ENCODE peak calls at places on chromosomes 11 and 22, in four cellular contexts. N, B, C and R are unnamed samples.

GRCh38 chr11:67563354-67564114 is 20.1 kb upstream of the GSTP1 start:
- DNase-seq in C (peak), B (no peak), N (peak), R (no peak)

GRCh38 chr11:109015283-109015682 is 350.4 kb downstream of the DDX10 start:
- DNase-seq in B (no peak), C (peak), N (peak), R (no peak)

GRCh38 chr11:78140392-78141077 is 1.1 kb upstream of the ALG8 start:
- DNase-seq in B (peak), N (peak), C (no peak), R (no peak)

GRCh38 chr11:83284501-83285051 is 1.6 kb downstream of the CCDC90B start:
- DNase-seq in C (no peak), N (peak), B (no peak), R (no peak)

GRCh38 chr11:119699227-119699626 is 29.8 kb downstream of the NECTIN1 start:
- DNase-seq in C (no peak), N (peak), B (no peak), R (no peak)

GRCh38 chr22:44936201-44936600 is 73.6 kb downstream of the PHF21B start:
- DNase-seq in N (no peak), B (no peak), C (no peak), R (no peak)

GRCh38 chr11:33722579-33723234 is 13.5 kb downstream of the CD59 start:
- DNase-seq in C (peak), N (peak), B (no peak), R (no peak)

GRCh38 chr11:106022795-106023275 is 795 bp upstream of the MSANTD4 start:
- DNase-seq in B (no peak), C (no peak), N (no peak), R (no peak)

GRCh38 chr11:78066471-78066870 is 2.8 kb downstream of the THRSP start:
- DNase-seq in B (no peak), N (no peak), C (no peak), R (no peak)

GRCh38 chr11:78334109-78334508 is 83.5 kb downstream of the GAB2 start:
- DNase-seq in N (no peak), B (no peak), C (no peak), R (no peak)

GRCh38 chr11:120667281-120667680 is 155.7 kb downstream of the GRIK4 start:
- DNase-seq in N (peak), C (no peak), B (no peak), R (peak)

GRCh38 chr11:33652930-33653329 is 47.7 kb downstream of the C11orf91 start:
- DNase-seq in N (no peak), C (no peak), B (no peak), R (no peak)

GRCh38 chr11:119371778-119372182 is 9.7 kb downstream of the USP2 start:
- DNase-seq in N (no peak), B (no peak), C (peak), R (no peak)

GRCh38 chr22:50695421-50696250 is 23.0 kb downstream of the SHANK3 start:
- DNase-seq in N (no peak), C (no peak), B (no peak), R (no peak)

GRCh38 chr11:66686100-66686785 is 8.6 kb upstream of the RBM4B start:
- DNase-seq in B (no peak), C (no peak), N (no peak), R (no peak)

GRCh38 chr11:118607401-118608267 is at the start of gene PHLDB1:
- DNase-seq in N (peak), B (no peak), C (peak), R (peak)

GRCh38 chr11:76266269-76266668 is 60.0 kb upstream of the WNT11 start:
- DNase-seq in C (peak), B (no peak), N (peak), R (no peak)

GRCh38 chr11:104127828-104128227 is 36.1 kb downstream of the PDGFD start:
- DNase-seq in N (peak), C (peak), B (no peak), R (no peak)

GRCh38 chr11:46120361-46120710 is 918 bp downstream of the PHF21A start:
- DNase-seq in B (no peak), C (no peak), N (peak), R (peak)

GRCh38 chr11:10443152-10443551 is 11.9 kb upstream of the AMPD3 start:
- DNase-seq in B (no peak), C (no peak), N (peak), R (no peak)

GRCh38 chr11:17541330-17541885 is 2.8 kb downstream of the USH1C start:
- DNase-seq in B (no peak), C (peak), N (no peak), R (no peak)

GRCh38 chr22:48378673-48379072 is 1449.0 kb downstream of the BRD1 start:
- DNase-seq in C (no peak), B (no peak), N (no peak), R (no peak)

GRCh38 chr11:108494182-108494581 is 4.0 kb downstream of the POGLUT3 start:
- DNase-seq in N (no peak), B (no peak), C (no peak), R (no peak)

GRCh38 chr11:15500643-15501042 is 385.9 kb downstream of the INSC start:
- DNase-seq in C (no peak), N (no peak), B (no peak), R (no peak)

GRCh38 chr22:36336246-36337182 is 51.3 kb downstream of the MYH9 start:
- DNase-seq in C (no peak), N (no peak), B (no peak), R (no peak)

GRCh38 chr11:16280256-16280682 is 76.1 kb downstream of the SOX6 start:
- DNase-seq in B (no peak), N (no peak), C (peak), R (no peak)

GRCh38 chr22:18115844-18116480 is 5.4 kb downstream of the TUBA8 start:
- DNase-seq in N (no peak), B (no peak), C (no peak), R (no peak)

GRCh38 chr11:66749091-66749490 is 20.1 kb upstream of the SPTBN2 start:
- DNase-seq in C (peak), B (no peak), N (no peak), R (no peak)

GRCh38 chr11:8685820-8686219 is 3.2 kb downstream of the RPL27A start:
- DNase-seq in N (no peak), B (no peak), C (no peak), R (no peak)
- H3K4me3 ChIP-seq in N (no peak), B (no peak), C (no peak), R (no peak)

DNA sequence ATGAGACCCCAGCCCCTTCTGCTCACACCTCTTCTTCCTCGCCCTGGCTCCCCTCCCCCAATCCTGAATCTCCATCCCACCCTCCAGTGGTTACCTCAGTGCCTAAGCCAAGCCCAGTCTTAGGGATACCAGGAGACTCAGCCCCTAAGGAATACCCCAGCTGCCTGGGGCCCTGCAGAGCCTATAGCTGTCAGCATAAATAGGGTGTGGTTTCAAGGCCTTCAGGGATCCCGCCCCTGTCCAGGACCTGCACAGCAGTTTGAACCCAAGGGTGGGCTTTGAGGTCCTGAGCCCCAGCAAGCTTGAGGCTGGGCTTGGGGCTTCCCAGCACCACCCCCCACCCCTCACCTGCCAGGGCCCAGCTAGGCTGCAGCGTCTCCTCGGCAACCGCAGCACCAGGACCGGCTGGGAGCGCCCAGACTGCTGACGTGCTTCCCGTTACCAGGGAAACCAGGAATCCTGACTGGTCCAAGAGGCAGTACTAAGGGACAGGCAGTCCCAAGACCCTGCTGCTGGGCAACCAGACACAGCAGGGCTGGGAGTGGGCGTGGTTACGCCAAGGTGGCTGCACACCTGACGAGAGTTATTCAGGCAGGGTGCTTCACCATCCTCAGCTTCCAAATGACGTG is 13.7 kb downstream of the APBB1 start:
- DNase-seq in N (no peak), C (no peak), B (no peak), R (peak)
- TF ChIP-seq EZH2phosphoT487 in N (no peak), C (no peak), B (no peak), R (no peak)

DNA sequence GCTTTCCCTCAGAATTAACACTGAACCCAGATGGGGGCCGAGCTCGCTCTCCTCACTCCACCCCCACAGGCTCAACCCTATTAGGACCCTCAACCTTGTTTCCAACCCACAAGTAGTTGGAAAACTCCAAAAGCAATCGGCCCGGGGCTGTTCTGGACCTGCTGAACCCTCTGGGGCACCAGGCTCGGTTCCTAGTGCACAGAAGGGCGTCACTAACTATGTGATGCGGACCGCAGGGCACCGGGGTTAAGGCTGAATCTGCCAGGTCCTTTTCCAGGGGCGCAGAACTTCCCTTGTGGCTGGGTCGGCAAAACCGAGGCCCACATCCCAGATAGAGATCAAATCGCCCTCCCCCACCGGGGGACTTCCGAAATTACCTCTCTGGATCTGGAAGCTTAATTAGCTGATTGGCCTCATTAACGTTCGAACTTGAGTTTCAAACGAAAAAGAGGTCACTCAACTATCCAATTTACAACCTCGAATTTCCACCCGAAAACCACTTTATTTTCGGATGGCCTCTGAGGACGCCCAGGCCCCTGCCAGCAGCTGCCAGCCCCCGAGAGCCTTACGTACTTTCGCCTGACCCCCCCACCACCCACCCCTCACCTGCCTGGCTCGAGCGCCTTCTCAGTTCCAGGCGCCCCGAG is 1.7 kb downstream of the SHANK2 start:
- DNase-seq in B (no peak), N (no peak), C (no peak), R (peak)
- H3K9ac ChIP-seq in B (no peak), N (no peak), C (peak), R (no peak)

GRCh38 chr22:46581580-46582244 is 38.5 kb upstream of the GRAMD4 start:
- DNase-seq in N (no peak), C (no peak), B (no peak), R (no peak)

GRCh38 chr22:46578251-46578823 is 40.9 kb upstream of the CELSR1 start:
- DNase-seq in B (no peak), N (peak), C (no peak), R (no peak)

GRCh38 chr22:46578824-46579561 is 41.2 kb upstream of the GRAMD4 start:
- DNase-seq in B (no peak), C (no peak), N (peak), R (peak)

GRCh38 chr22:46580940-46581579 is 39.1 kb upstream of the GRAMD4 start:
- DNase-seq in B (no peak), C (no peak), N (no peak), R (no peak)

GRCh38 chr22:46579751-46580449 is 40.3 kb upstream of the GRAMD4 start:
- DNase-seq in C (no peak), B (no peak), N (no peak), R (no peak)
- H3K4me3 ChIP-seq in C (no peak), B (no peak), N (no peak), R (no peak)

GRCh38 chr11:113838005-113838404 is 37.4 kb downstream of the USP28 start:
- DNase-seq in B (no peak), C (no peak), N (no peak), R (no peak)

GRCh38 chr11:113835306-113835705 is 40.1 kb downstream of the USP28 start:
- DNase-seq in B (no peak), C (no peak), N (no peak), R (no peak)

GRCh38 chr11:113841691-113842090 is 33.7 kb downstream of the USP28 start:
- DNase-seq in B (no peak), C (no peak), N (no peak), R (no peak)

GRCh38 chr11:113840932-113841664 is 34.3 kb downstream of the USP28 start:
- DNase-seq in N (no peak), B (peak), C (no peak), R (no peak)

DNA sequence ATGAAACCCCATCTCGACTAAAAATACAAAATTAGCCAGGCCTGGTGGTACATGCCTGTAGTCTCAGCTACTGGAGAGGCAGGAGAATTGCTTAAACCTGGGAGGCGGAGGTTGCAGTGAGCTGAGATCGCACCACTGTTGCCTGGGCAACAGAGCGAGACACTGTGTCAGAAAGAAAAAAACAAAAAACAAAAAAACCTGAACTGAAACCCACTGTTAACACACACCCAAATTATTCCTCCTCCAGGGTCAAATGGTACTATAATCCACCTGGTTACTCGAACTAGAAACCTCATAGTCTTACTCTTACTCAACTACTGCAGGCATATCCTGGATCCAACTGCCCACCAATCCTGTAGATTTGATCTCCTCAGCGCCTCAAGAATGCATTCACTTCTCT is 35.5 kb downstream of the USP28 start:
- DNase-seq in C (no peak), N (no peak), B (no peak), R (no peak)
- TF ChIP-seq EZH2phosphoT487 in C (no peak), N (no peak), B (no peak), R (no peak)

GRCh38 chr11:128860571-128861361 is 6.3 kb downstream of the KCNJ1 start:
- DNase-seq in N (peak), C (no peak), B (peak), R (no peak)

GRCh38 chr11:128862913-128863660 is 4.0 kb downstream of the KCNJ1 start:
- DNase-seq in B (no peak), C (peak), N (peak), R (no peak)

GRCh38 chr11:128857341-128857740 is 9.8 kb downstream of the KCNJ1 start:
- DNase-seq in N (no peak), B (no peak), C (no peak), R (no peak)

GRCh38 chr11:128862421-128862820 is 4.7 kb downstream of the KCNJ1 start:
- DNase-seq in C (no peak), N (peak), B (no peak), R (no peak)

GRCh38 chr11:128859563-128860441 is 7.3 kb downstream of the KCNJ1 start:
- DNase-seq in B (peak), N (peak), C (peak), R (peak)
- H3K9ac ChIP-seq in B (no peak), N (no peak), C (no peak), R (no peak)

GRCh38 chr22:40681451-40681850 is 2.2 kb downstream of the MCHR1 start:
- DNase-seq in B (no peak), C (no peak), N (no peak), R (no peak)

GRCh38 chr22:40679964-40680818 is 907 bp downstream of the MCHR1 start:
- DNase-seq in B (no peak), N (peak), C (no peak), R (peak)

GRCh38 chr22:40680819-40681183 is 1.5 kb downstream of the MCHR1 start:
- DNase-seq in N (no peak), B (no peak), C (no peak), R (no peak)

GRCh38 chr22:40678493-40679248 is 613 bp upstream of the MCHR1 start:
- DNase-seq in C (no peak), B (no peak), N (no peak), R (peak)

DNA sequence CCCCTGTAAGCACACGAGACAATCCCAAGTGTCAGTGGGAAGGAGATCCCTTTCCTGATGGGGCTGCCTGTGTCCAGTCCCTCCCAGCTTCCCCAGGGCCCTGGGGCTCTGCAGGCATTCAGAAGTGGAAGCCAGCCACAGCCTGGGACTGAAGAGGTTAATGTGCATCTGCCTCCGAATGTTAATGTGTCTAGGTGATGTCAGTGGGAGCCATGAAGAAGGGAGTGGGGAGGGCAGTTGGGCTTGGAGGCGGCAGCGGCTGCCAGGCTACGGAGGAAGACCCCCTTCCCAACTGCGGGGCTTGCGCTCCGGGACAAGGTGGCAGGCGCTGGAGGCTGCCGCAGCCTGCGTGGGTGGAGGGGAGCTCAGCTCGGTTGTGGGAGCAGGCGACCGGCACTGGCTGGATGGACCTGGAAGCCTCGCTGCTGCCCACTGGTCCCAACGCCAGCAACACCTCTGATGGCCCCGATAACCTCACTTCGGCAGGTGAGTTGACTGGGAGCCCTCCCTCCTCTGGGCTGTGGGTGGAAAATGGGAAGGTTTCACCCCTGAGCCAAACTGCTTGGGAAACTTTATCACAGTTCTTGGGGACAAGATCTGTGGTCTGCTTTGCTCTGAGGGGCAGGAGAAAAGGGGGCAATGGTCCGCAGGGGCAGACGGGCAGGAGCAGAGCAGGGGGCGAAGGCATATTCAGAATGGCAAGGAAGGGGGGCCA is at the start of gene MCHR1:
- DNase-seq in B (no peak), N (peak), C (no peak), R (peak)
- H3K4me3 ChIP-seq in B (no peak), N (peak), C (no peak), R (peak)

DNA sequence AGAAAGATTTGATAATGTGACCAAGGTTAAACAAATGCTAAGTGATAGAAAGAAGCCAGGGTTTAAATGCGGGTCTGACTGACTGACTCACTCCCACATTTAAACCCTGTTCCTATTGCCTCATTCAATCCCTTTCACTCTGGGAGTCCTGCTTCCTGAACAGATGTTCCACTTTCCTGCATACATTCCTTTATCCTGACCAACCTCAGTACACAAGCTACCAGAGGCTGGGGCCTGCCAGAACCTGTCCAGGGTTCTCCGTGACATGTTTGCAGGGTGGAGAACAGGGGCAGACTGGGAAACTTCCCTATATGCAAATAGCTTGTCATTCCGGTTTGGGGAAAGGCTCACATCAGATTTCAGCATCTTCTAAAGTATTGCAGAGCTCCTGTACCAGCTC is 3.0 kb upstream of the ANKK1 start:
- DNase-seq in C (peak), B (no peak), N (peak), R (no peak)
- TF ChIP-seq EZH2phosphoT487 in C (no peak), B (no peak), N (no peak), R (no peak)